ENCODE peak calls at places on chromosome 17, in five cellular contexts. H is K562, X is OCI-LY7, J is heart left ventricle, B is fibroblast of mammary gland. I is an unnamed sample.

GRCh38 chr17:66351053-66351452 is 48.6 kb downstream of the PRKCA start:
- DNase-seq in H (no peak), X (no peak), J (no peak), B (no peak), I (no peak)

GRCh38 chr17:60173304-60173807 is 23.6 kb downstream of the CA4 start:
- DNase-seq in H (no peak), X (no peak), J (no peak), B (peak), I (no peak)

GRCh38 chr17:66904760-66905637 is 59.5 kb upstream of the CACNG4 start:
- DNase-seq in H (no peak), X (no peak), J (no peak), B (peak), I (peak)

GRCh38 chr17:64938925-64939474 is 19.7 kb upstream of the LRRC37A3 start:
- DNase-seq in H (peak), X (peak), J (peak), B (peak), I (no peak)

GRCh38 chr17:38777641-38778250 is 21.6 kb downstream of the PIP4K2B start:
- DNase-seq in H (no peak), X (no peak), J (no peak), B (no peak), I (no peak)

GRCh38 chr17:14205992-14206461 is 30.6 kb downstream of the CDRT15 start:
- DNase-seq in H (no peak), X (no peak), J (peak), B (no peak), I (no peak)

GRCh38 chr17:38871247-38871991 is 1.6 kb downstream of the LASP1 start:
- DNase-seq in H (peak), X (peak), J (no peak), B (peak), I (no peak)

GRCh38 chr17:4893721-4894560 is 5.4 kb upstream of the C17orf107 start:
- DNase-seq in H (no peak), X (no peak), J (peak), B (no peak), I (no peak)

GRCh38 chr17:44556114-44556853 is 1.0 kb upstream of the FZD2 start:
- DNase-seq in H (peak), X (peak), J (no peak), B (peak), I (no peak)

GRCh38 chr17:55430531-55431228 is 9.0 kb upstream of the MMD start:
- DNase-seq in H (no peak), X (peak), J (no peak), B (peak), I (no peak)

GRCh38 chr17:28545787-28546415 is 6.5 kb downstream of the UNC119 start:
- DNase-seq in H (peak), X (no peak), J (peak), B (no peak), I (no peak)

GRCh38 chr17:1229891-1230571 is 40.2 kb upstream of the BHLHA9 start:
- DNase-seq in H (no peak), X (peak), J (no peak), B (no peak), I (no peak)
- H3K4me3 ChIP-seq in H (no peak), X (peak), J (peak), B (no peak), I (peak)

GRCh38 chr17:80924111-80924806 is 67.4 kb upstream of the CHMP6 start:
- DNase-seq in H (no peak), X (no peak), J (no peak), B (no peak), I (no peak)

GRCh38 chr17:80923211-80924110 is 68.2 kb upstream of the CHMP6 start:
- DNase-seq in H (no peak), X (no peak), J (no peak), B (no peak), I (no peak)

GRCh38 chr17:80921741-80922579 is 69.7 kb upstream of the CHMP6 start:
- DNase-seq in H (no peak), X (no peak), J (peak), B (no peak), I (no peak)

GRCh38 chr17:80921159-80921558 is 70.5 kb upstream of the CHMP6 start:
- DNase-seq in H (no peak), X (no peak), J (no peak), B (no peak), I (no peak)

DNA sequence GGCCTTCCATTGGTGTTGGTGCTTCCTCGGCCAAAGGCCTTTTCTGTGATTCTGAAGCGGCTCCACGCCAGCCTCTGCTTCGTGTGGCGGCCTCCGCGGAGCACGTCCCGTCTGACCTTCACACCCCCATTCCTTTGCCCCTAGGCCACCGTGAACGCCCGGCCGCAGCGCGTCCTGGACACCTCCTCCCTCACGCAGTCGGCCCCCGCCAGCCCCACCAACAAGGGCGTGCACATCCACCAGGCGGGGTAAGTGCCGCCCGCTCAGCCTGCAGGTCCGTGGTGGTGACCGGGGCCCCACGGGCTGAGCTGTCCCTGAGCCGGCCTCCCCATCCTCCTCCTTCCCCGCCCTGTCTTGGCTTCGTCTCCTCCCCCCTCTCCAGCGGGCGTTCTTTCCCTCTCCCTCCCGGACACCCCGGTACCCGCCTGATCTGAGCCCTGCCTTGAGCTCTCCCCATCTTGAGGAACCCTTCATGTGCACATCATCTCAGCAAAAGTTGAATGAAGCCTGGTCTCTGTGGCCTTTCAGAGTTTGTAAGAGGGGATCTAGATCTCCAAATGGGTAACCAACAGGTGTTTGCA is 69.0 kb upstream of the CHMP6 start:
- DNase-seq in H (no peak), X (no peak), J (peak), B (no peak), I (no peak)
- TF ChIP-seq CTCF in H (no peak), X (no peak), J (no peak), B (no peak), I (no peak)

GRCh38 chr17:17827826-17828621 is 8.8 kb downstream of the SREBF1 start:
- DNase-seq in H (no peak), X (no peak), J (no peak), B (no peak), I (no peak)

GRCh38 chr17:17832040-17832363 is 4.8 kb downstream of the SREBF1 start:
- DNase-seq in H (no peak), X (no peak), J (no peak), B (no peak), I (no peak)

GRCh38 chr17:17830269-17830567 is 6.6 kb downstream of the SREBF1 start:
- DNase-seq in H (no peak), X (no peak), J (no peak), B (no peak), I (no peak)

GRCh38 chr17:17831208-17832039 is 5.4 kb downstream of the SREBF1 start:
- DNase-seq in H (no peak), X (no peak), J (no peak), B (no peak), I (no peak)

GRCh38 chr17:17830740-17831207 is 6.0 kb downstream of the SREBF1 start:
- DNase-seq in H (no peak), X (no peak), J (no peak), B (no peak), I (no peak)
- H3K4me3 ChIP-seq in H (no peak), X (no peak), J (no peak), B (no peak), I (no peak)

DNA sequence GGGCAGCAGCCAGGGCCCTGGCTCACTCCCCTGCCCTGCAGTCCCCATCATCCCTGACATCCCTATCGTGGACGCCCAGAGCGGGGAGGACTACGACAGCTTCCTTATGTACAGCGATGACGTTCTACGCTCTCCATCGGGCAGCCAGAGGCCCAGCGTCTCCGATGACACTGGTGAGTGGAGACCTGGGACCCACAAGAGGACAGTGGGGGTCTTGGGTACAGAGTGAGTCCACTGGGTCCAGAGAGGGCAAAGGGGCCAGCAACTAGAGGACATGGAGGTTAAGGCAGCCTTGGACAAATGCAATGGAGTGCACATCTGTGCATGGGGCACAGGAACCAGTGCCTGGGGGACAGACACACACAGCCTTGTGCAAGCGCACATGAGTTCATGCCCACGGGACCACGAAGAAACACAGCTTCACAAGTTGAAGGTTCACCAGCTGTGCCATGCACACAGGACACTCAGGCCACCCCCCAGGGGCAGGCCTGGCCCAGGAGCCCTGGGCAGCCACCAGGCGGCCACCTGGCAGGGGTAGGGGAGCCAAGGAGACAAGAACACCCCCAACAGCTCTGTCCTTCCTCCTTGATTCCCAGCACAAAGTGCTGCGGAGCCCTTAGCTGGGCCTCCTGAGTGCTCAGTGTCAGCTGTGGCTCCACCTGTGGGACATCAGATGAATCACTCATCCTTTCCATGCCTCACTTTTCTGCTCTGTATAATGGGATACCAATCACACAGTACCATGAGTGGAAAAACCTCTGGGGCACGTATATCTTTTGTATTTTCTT is 12.4 kb downstream of the GALK1 start:
- DNase-seq in H (no peak), X (peak), J (no peak), B (no peak), I (no peak)
- TF ChIP-seq CTCF in H (no peak), X (peak), J (no peak), B (no peak), I (no peak)

DNA sequence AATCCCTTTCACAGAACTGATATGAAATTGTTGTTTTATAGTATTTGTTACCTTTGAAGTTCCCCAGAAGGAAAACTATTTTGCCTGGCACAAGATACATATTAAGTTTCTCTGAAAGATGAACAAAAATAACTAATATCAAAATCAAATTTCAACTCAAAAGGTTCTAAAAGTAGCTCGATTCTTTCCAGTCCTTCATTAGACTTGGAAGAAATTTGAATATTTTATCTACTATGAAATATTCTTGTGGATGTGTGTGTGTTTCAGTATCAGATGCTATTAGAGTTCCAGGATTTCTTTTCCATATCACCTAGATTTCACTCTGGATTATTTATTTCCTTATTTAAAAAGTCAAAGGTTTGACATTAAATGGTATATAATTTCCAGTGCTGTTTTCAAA is 3.6 kb upstream of the AATF start:
- DNase-seq in H (no peak), X (no peak), J (no peak), B (no peak), I (no peak)
- H3K4me3 ChIP-seq in H (no peak), X (no peak), J (no peak), B (no peak), I (no peak)

DNA sequence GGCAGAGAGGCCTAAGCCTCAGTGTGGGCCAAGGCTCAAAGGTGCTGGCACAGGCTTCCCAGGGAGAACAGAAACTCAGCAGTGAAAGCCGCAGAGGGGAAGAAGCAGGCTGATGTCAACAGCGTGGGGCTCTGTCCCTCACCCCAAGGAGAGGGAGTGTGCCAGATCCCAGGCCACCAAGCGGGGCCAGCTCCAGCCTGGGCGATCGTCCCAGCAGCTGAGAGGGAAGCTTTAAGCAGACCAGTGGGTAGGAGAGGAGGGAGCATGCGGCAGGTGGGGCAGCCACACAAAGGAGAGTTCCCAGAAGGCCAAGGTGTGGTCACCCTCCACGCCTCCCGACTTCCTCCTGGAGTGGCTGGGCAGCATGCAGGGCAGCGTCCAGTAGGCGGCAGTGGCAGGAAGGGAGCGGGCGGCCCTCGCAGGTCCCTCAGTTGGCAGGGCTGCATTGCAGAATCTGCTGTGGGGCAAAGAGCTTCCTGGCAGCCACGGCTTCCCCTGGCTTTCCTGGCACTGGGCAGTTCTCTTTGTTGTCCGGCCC is 6.0 kb downstream of the SYNGR2 start:
- DNase-seq in H (no peak), X (no peak), J (peak), B (no peak), I (no peak)
- TF ChIP-seq CTCF in H (no peak), X (no peak), J (peak), B (no peak), I (peak)

DNA sequence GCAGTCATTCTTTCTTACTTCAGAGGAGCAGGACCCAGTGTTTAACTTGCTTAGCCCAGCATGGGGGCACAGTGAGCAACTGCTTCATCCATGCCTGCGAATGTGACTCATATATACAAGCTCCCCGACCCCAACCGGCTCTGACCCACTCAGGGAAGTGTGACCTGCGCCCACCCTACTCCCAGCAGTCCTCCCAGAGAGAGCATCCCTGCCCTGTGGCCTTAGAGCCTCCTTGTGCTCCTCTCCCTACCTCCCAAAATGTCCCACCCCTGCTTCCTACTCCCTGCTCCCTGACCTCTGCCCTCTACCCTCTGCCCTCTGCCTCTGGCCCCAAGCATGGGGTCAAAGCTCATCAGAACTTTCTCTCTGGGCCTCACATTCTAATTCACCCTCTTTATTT is 46.9 kb upstream of the DLX4 start:
- DNase-seq in H (no peak), X (no peak), J (no peak), B (no peak), I (peak)
- H3K4me3 ChIP-seq in H (no peak), X (no peak), J (no peak), B (no peak), I (no peak)

DNA sequence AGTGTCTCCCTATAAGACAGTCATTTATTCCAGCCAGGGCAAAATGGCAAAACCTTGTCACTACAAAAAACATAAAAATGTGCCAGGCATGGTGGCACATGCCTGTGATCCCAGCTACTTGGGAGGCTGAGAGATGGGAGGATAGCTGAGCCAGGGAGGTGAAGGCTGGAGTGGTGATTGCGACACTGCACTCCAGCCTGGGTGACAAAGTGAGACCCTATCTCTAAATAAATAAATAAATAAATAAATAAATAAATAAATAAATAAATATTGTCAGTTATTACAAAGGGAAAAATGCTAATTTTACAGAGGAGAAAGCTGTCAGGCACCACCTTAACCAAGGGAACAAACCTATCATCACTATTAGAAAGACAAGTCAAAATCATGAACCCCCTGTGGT is 75.5 kb downstream of the STH start:
- DNase-seq in H (no peak), X (no peak), J (no peak), B (no peak), I (no peak)
- TF ChIP-seq CTCF in H (no peak), X (no peak), J (no peak), B (no peak), I (no peak)